ENCODE peak calls at places on chromosome 10, in eight cellular contexts. V, G, U, S, X, Q, T and Z are unnamed samples.

GRCh38 chr10:5512881-5513698 is 11.7 kb upstream of the CALML3 start:
- DNase-seq in V (no peak), G (peak), U (no peak), S (no peak), X (no peak), Q (no peak), T (no peak), Z (no peak)

GRCh38 chr10:59358576-59358975 is 3.8 kb downstream of the FAM13C start:
- DNase-seq in V (no peak), G (no peak), U (no peak), S (no peak), X (no peak), Q (no peak), T (no peak), Z (no peak)

GRCh38 chr10:80924063-80924952 is 386.6 kb downstream of the SH2D4B start:
- DNase-seq in V (no peak), G (no peak), U (peak), S (peak), X (peak), Q (no peak), T (peak), Z (peak)

GRCh38 chr10:80172896-80173295 is 32.4 kb downstream of the ANXA11 start:
- DNase-seq in V (no peak), G (no peak), U (no peak), S (no peak), X (peak), Q (no peak), T (no peak), Z (peak)

GRCh38 chr10:89466599-89467035 is 52.2 kb downstream of the IFIT5 start:
- DNase-seq in V (no peak), G (no peak), U (no peak), S (peak), X (peak), Q (no peak), T (peak), Z (no peak)

GRCh38 chr10:1896153-1896552 is 158.8 kb upstream of the ADARB2 start:
- DNase-seq in V (no peak), G (no peak), U (no peak), S (no peak), X (no peak), Q (no peak), T (no peak), Z (no peak)

GRCh38 chr10:21626457-21627161 is 92.6 kb downstream of the MLLT10 start:
- DNase-seq in V (no peak), G (no peak), U (no peak), S (no peak), X (peak), Q (no peak), T (no peak), Z (no peak)

GRCh38 chr10:79552143-79552542 is 8.1 kb downstream of the SFTPA2 start:
- DNase-seq in V (no peak), G (no peak), U (no peak), S (no peak), X (no peak), Q (no peak), T (no peak), Z (no peak)

GRCh38 chr10:130127612-130128607 is 8.3 kb upstream of the GLRX3 start:
- DNase-seq in V (peak), G (no peak), U (peak), S (peak), X (peak), Q (peak), T (peak), Z (peak)

GRCh38 chr10:22460101-22460500 is 114.8 kb downstream of the SPAG6 start:
- DNase-seq in V (no peak), G (no peak), U (no peak), S (no peak), X (no peak), Q (no peak), T (no peak), Z (no peak)

GRCh38 chr10:31707578-31708411 is 220.8 kb downstream of the ARHGAP12 start:
- DNase-seq in V (peak), G (no peak), U (peak), S (no peak), X (peak), Q (peak), T (no peak), Z (no peak)

GRCh38 chr10:30825495-30825894 is 195.9 kb upstream of the LYZL2 start:
- DNase-seq in V (no peak), G (no peak), U (no peak), S (no peak), X (no peak), Q (no peak), T (no peak), Z (no peak)

GRCh38 chr10:112140110-112140755 is 43.3 kb downstream of the GPAM start:
- DNase-seq in V (peak), G (no peak), U (peak), S (peak), X (peak), Q (peak), T (peak), Z (peak)

GRCh38 chr10:10667466-10667865 is 350.2 kb upstream of the CELF2 start:
- DNase-seq in V (no peak), G (no peak), U (no peak), S (no peak), X (no peak), Q (no peak), T (no peak), Z (no peak)

GRCh38 chr10:43049081-43049551 is 27.8 kb upstream of the RET start:
- DNase-seq in V (no peak), G (no peak), U (no peak), S (no peak), X (no peak), Q (no peak), T (no peak), Z (no peak)

GRCh38 chr10:44478040-44478439 is 93.1 kb upstream of the CXCL12 start:
- DNase-seq in V (no peak), G (no peak), U (no peak), S (no peak), X (no peak), Q (no peak), T (no peak), Z (no peak)